ENCODE peak calls at places on chromosomes 6 and 20, in five cellular contexts. J is heart left ventricle, L is AG09309, Y is pancreas, K is GM23338. D is an unnamed sample.

GRCh38 chr6:137863126-137863996 is 3.7 kb upstream of the TNFAIP3 start:
- DNase-seq in J (no peak), L (no peak), Y (no peak), K (no peak), D (no peak)

GRCh38 chr20:23943304-23943703 is 45.3 kb downstream of the GGTLC1 start:
- DNase-seq in J (no peak), L (no peak), Y (no peak), K (no peak), D (no peak)

GRCh38 chr20:19915111-19915798 is 101.9 kb upstream of the NAA20 start:
- DNase-seq in J (no peak), L (no peak), Y (no peak), K (no peak), D (no peak)

GRCh38 chr6:151139524-151139923 is 100.2 kb upstream of the AKAP12 start:
- DNase-seq in J (no peak), L (no peak), Y (no peak), K (no peak), D (no peak)

GRCh38 chr6:10720229-10720959 is 2.5 kb upstream of the TMEM14C start:
- DNase-seq in J (peak; percentile 86), L (no peak), Y (peak; percentile 50), K (no peak), D (no peak)

GRCh38 chr6:26330835-26331808 is 33.9 kb upstream of the BTN3A2 start:
- DNase-seq in J (no peak), L (no peak), Y (no peak), K (peak; percentile 73), D (peak; percentile 77)

GRCh38 chr20:48425776-48426175 is 402.0 kb downstream of the PREX1 start:
- DNase-seq in J (no peak), L (no peak), Y (no peak), K (no peak), D (no peak)

GRCh38 chr6:3419624-3420272 is 37.1 kb downstream of the SLC22A23 start:
- DNase-seq in J (no peak), L (peak; percentile 33), Y (no peak), K (no peak), D (peak; percentile 53)

GRCh38 chr6:19906161-19906560 is 69.0 kb downstream of the ID4 start:
- DNase-seq in J (no peak), L (peak; percentile 20), Y (no peak), K (no peak), D (no peak)

GRCh38 chr20:25669826-25670422 is 26.7 kb downstream of the ZNF337 start:
- DNase-seq in J (no peak), L (peak; percentile 74), Y (no peak), K (peak; percentile 65), D (peak; percentile 93)

GRCh38 chr6:41645007-41645618 is 6.8 kb downstream of the MDFI start:
- DNase-seq in J (peak; percentile 7), L (no peak), Y (no peak), K (peak; percentile 43), D (no peak)

GRCh38 chr6:130222775-130223174 is at the start of gene SAMD3:
- DNase-seq in J (no peak), L (no peak), Y (no peak), K (no peak), D (no peak)

GRCh38 chr6:43196337-43196736 is 14.3 kb downstream of the CUL9 start:
- DNase-seq in J (no peak), L (no peak), Y (no peak), K (no peak), D (no peak)

GRCh38 chr6:135291288-135292116 is 110.4 kb downstream of the MYB start:
- DNase-seq in J (no peak), L (no peak), Y (no peak), K (no peak), D (peak; percentile 26)

GRCh38 chr6:140276133-140276532 is 901.7 kb upstream of the CITED2 start:
- DNase-seq in J (no peak), L (no peak), Y (no peak), K (no peak), D (no peak)

GRCh38 chr20:19993937-19994667 is 23.1 kb upstream of the NAA20 start:
- DNase-seq in J (peak; percentile 73), L (no peak), Y (no peak), K (no peak), D (peak; percentile 94)

GRCh38 chr6:41560440-41561192 is 14.4 kb downstream of the FOXP4 start:
- DNase-seq in J (peak; percentile 84), L (no peak), Y (peak; percentile 78), K (peak; percentile 92), D (peak; percentile 34)

GRCh38 chr6:138105446-138105845 is 1.8 kb downstream of the PERP start:
- DNase-seq in J (no peak), L (no peak), Y (no peak), K (peak; percentile 11), D (peak; percentile 85)

GRCh38 chr20:61166324-61166723 is 85.7 kb upstream of the CDH4 start:
- DNase-seq in J (no peak), L (peak; percentile 1), Y (no peak), K (no peak), D (peak; percentile 60)

GRCh38 chr6:142842423-142843261 is 102.3 kb downstream of the HIVEP2 start:
- DNase-seq in J (no peak), L (peak; percentile 13), Y (no peak), K (no peak), D (no peak)

GRCh38 chr20:19992996-19993908 is 23.9 kb upstream of the NAA20 start:
- DNase-seq in J (no peak), L (peak; percentile 90), Y (no peak), K (peak; percentile 30), D (peak; percentile 99)

GRCh38 chr6:16903470-16903869 is 142.2 kb upstream of the ATXN1 start:
- DNase-seq in J (no peak), L (no peak), Y (no peak), K (no peak), D (no peak)

GRCh38 chr6:15628499-15629131 is 34.2 kb downstream of the DTNBP1 start:
- DNase-seq in J (no peak), L (peak; percentile 59), Y (no peak), K (no peak), D (no peak)

GRCh38 chr6:13935190-13935880 is 10.6 kb downstream of the RNF182 start:
- DNase-seq in J (no peak), L (no peak), Y (no peak), K (no peak), D (no peak)

GRCh38 chr6:22783921-22784320 is 214.6 kb downstream of the HDGFL1 start:
- DNase-seq in J (no peak), L (no peak), Y (no peak), K (no peak), D (no peak)

GRCh38 chr6:13761361-13762036 is 49.9 kb upstream of the RANBP9 start:
- DNase-seq in J (no peak), L (peak; percentile 34), Y (no peak), K (no peak), D (peak; percentile 55)

GRCh38 chr20:5080384-5080877 is 39.3 kb downstream of the PCNA start:
- DNase-seq in J (peak; percentile 77), L (peak; percentile 71), Y (no peak), K (no peak), D (no peak)

GRCh38 chr20:276620-277495 is 13.7 kb downstream of the C20orf96 start:
- DNase-seq in J (no peak), L (no peak), Y (no peak), K (no peak), D (no peak)

GRCh38 chr20:49558826-49559225 is 9.1 kb downstream of the PTGIS start:
- DNase-seq in J (no peak), L (no peak), Y (no peak), K (no peak), D (peak; percentile 9)

GRCh38 chr20:11716239-11716944 is 201.3 kb upstream of the BTBD3 start:
- DNase-seq in J (no peak), L (peak; percentile 40), Y (peak; percentile 9), K (peak; percentile 89), D (peak; percentile 72)

GRCh38 chr20:52060794-52061714 is 130.5 kb downstream of the ZFP64 start:
- DNase-seq in J (no peak), L (no peak), Y (peak; percentile 11), K (peak; percentile 81), D (no peak)

GRCh38 chr6:116369540-116370327 is 1.0 kb upstream of the DSE start:
- DNase-seq in J (no peak), L (no peak), Y (no peak), K (no peak), D (peak; percentile 38)

DNA sequence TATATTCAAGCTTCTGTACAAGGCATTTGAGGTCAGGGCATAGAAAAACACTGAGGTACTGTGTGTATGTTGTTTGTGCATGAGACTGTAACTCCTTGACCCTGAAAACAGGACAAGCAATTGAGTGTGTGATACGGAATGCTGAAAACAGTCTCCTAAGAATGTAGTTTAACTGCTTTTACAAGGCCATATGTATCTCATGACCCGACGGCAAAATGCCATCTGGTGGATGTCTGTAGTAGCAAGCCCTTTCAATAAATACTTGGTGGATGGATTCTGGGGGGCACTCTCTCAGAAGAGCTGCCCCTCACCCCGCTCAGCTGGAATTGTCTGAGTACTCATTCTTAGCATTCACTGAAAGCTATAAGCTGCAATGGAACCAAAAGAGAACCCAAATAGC is 69.3 kb upstream of the EYS start:
- DNase-seq in J (no peak), L (no peak), Y (no peak), K (peak; percentile 74), D (no peak)
- TF ChIP-seq CTCF in J (no peak), L (no peak), Y (no peak), K (peak; percentile 69), D (peak; percentile 4)

GRCh38 chr6:24069546-24069945 is 56.5 kb upstream of the NRSN1 start:
- DNase-seq in J (no peak), L (no peak), Y (no peak), K (no peak), D (no peak)

GRCh38 chr6:24064832-24065231 is 61.2 kb upstream of the NRSN1 start:
- DNase-seq in J (no peak), L (no peak), Y (no peak), K (no peak), D (no peak)

GRCh38 chr6:24060982-24061754 is 64.8 kb upstream of the NRSN1 start:
- DNase-seq in J (no peak), L (no peak), Y (no peak), K (no peak), D (no peak)

GRCh38 chr6:24064106-24064505 is 61.9 kb upstream of the NRSN1 start:
- DNase-seq in J (no peak), L (no peak), Y (peak; percentile 13), K (peak; percentile 57), D (no peak)
- TF ChIP-seq CTCF in J (no peak), L (peak; percentile 8), Y (no peak), K (peak; percentile 85), D (peak; percentile 30)

GRCh38 chr6:119284861-119285521 is 64.6 kb downstream of the MAN1A1 start:
- DNase-seq in J (no peak), L (no peak), Y (no peak), K (peak; percentile 70), D (no peak)
- TF ChIP-seq CTCF in J (no peak), L (peak; percentile 18), Y (no peak), K (peak; percentile 65), D (peak; percentile 47)

DNA sequence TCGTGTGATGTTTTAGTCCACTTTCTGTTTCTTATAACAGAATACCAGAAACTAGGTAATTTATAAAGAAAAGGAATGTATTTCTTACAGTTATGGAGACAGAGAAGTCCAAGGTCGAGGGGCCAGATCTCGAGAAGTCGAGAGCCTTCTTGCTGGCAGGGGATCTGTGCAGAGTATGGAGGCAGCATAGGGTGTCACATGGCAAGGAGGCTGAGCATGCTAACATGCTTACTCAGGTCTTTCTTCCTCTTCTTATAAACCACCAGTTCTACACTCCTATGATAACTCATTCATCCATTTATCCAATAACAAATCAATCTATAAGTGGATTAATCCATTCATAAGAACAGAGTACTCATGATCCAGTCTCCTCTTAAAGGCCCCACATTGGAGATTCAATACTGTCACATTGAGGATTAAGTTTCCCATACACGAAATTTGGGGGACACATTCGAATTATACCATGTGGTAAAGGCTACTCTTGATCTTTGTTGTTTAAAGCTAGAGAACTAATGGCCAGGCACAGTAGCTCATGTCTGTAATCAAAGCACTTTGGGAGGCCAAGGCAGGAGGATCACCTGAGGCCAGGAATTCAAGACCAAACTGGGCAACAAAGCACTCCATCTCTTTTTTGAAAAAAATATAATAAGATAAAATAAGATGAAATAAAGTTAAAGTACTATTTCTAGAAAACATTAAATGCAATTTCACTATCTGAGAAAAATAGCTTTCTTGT is 2.1 kb downstream of the GOPC start:
- DNase-seq in J (no peak), L (no peak), Y (no peak), K (no peak), D (no peak)
- TF ChIP-seq CTCF in J (no peak), L (no peak), Y (no peak), K (no peak), D (no peak)

D was measured in foreskin keratinocyte.